ENCODE peak calls at places on chromosomes 16 and 17, in six cellular contexts. One of them, this sample, is unnamed.

GRCh38 chr17:45086865-45087495 is 25.9 kb downstream of the NMT1 start:
- DNase-seq in uterus: no peak
- DNase-seq in cardiac muscle cell: no peak
- DNase-seq in mucosa of descending colon: no peak
- DNase-seq in sigmoid colon: no peak
- DNase-seq in Peyer's patch: no peak
- DNase-seq in this sample: no peak

GRCh38 chr17:1487939-1488825 is 4.3 kb downstream of the MYO1C start:
- DNase-seq in uterus: peak
- DNase-seq in cardiac muscle cell: peak
- DNase-seq in mucosa of descending colon: peak
- DNase-seq in sigmoid colon: peak
- DNase-seq in Peyer's patch: peak
- DNase-seq in this sample: peak

GRCh38 chr17:59675231-59675630 is 32.0 kb downstream of the PTRH2 start:
- DNase-seq in uterus: no peak
- DNase-seq in cardiac muscle cell: no peak
- DNase-seq in mucosa of descending colon: no peak
- DNase-seq in sigmoid colon: no peak
- DNase-seq in Peyer's patch: no peak
- DNase-seq in this sample: no peak

GRCh38 chr17:40471856-40472732 is 28.8 kb downstream of the IGFBP4 start:
- DNase-seq in uterus: no peak
- DNase-seq in cardiac muscle cell: no peak
- DNase-seq in mucosa of descending colon: no peak
- DNase-seq in sigmoid colon: no peak
- DNase-seq in Peyer's patch: no peak
- DNase-seq in this sample: no peak

GRCh38 chr16:25108054-25108453 is 3.5 kb upstream of the LCMT1 start:
- DNase-seq in uterus: no peak
- DNase-seq in cardiac muscle cell: no peak
- DNase-seq in mucosa of descending colon: no peak
- DNase-seq in sigmoid colon: no peak
- DNase-seq in Peyer's patch: peak
- DNase-seq in this sample: no peak

GRCh38 chr17:37547986-37548385 is 58.3 kb downstream of the DUSP14 start:
- DNase-seq in uterus: no peak
- DNase-seq in cardiac muscle cell: peak
- DNase-seq in mucosa of descending colon: no peak
- DNase-seq in sigmoid colon: no peak
- DNase-seq in Peyer's patch: no peak
- DNase-seq in this sample: no peak

GRCh38 chr16:27776556-27776955 is 226.6 kb downstream of the KATNIP start:
- DNase-seq in uterus: no peak
- DNase-seq in cardiac muscle cell: no peak
- DNase-seq in mucosa of descending colon: no peak
- DNase-seq in sigmoid colon: no peak
- DNase-seq in Peyer's patch: no peak
- DNase-seq in this sample: no peak

GRCh38 chr17:29180051-29180787 is at the start of gene MYO18A:
- DNase-seq in uterus: peak
- DNase-seq in cardiac muscle cell: peak
- DNase-seq in mucosa of descending colon: peak
- DNase-seq in sigmoid colon: peak
- DNase-seq in Peyer's patch: peak
- DNase-seq in this sample: peak

GRCh38 chr16:58264961-58265479 is 29.8 kb downstream of the PRSS54 start:
- DNase-seq in uterus: no peak
- DNase-seq in cardiac muscle cell: no peak
- DNase-seq in mucosa of descending colon: no peak
- DNase-seq in sigmoid colon: no peak
- DNase-seq in Peyer's patch: no peak
- DNase-seq in this sample: no peak

GRCh38 chr16:57940382-57940966 is 30.5 kb downstream of the CNGB1 start:
- DNase-seq in uterus: no peak
- DNase-seq in cardiac muscle cell: no peak
- DNase-seq in mucosa of descending colon: no peak
- DNase-seq in sigmoid colon: no peak
- DNase-seq in Peyer's patch: no peak
- DNase-seq in this sample: no peak

GRCh38 chr16:87145181-87146176 is 171.7 kb downstream of the C16orf95 start:
- DNase-seq in uterus: no peak
- DNase-seq in cardiac muscle cell: no peak
- DNase-seq in mucosa of descending colon: no peak
- DNase-seq in sigmoid colon: no peak
- DNase-seq in Peyer's patch: no peak
- DNase-seq in this sample: peak

GRCh38 chr16:69929480-69929879 is 21.7 kb upstream of the CLEC18A start:
- DNase-seq in uterus: no peak
- DNase-seq in cardiac muscle cell: peak
- DNase-seq in mucosa of descending colon: no peak
- DNase-seq in sigmoid colon: no peak
- DNase-seq in Peyer's patch: no peak
- DNase-seq in this sample: no peak

GRCh38 chr17:37447641-37448040 is 41.0 kb downstream of the TADA2A start:
- DNase-seq in uterus: no peak
- DNase-seq in cardiac muscle cell: peak
- DNase-seq in mucosa of descending colon: no peak
- DNase-seq in sigmoid colon: no peak
- DNase-seq in Peyer's patch: no peak
- DNase-seq in this sample: no peak

GRCh38 chr17:40122944-40123810 is 1.4 kb downstream of the MSL1 start:
- DNase-seq in uterus: peak
- DNase-seq in cardiac muscle cell: peak
- DNase-seq in mucosa of descending colon: no peak
- DNase-seq in sigmoid colon: no peak
- DNase-seq in Peyer's patch: no peak
- DNase-seq in this sample: peak

GRCh38 chr16:65323655-65324237 is 201.9 kb upstream of the CDH11 start:
- DNase-seq in uterus: no peak
- DNase-seq in cardiac muscle cell: no peak
- DNase-seq in mucosa of descending colon: no peak
- DNase-seq in sigmoid colon: no peak
- DNase-seq in Peyer's patch: no peak
- DNase-seq in this sample: no peak

GRCh38 chr17:7558544-7559306 is at the start of gene TNFSF13:
- DNase-seq in uterus: no peak
- DNase-seq in cardiac muscle cell: no peak
- DNase-seq in mucosa of descending colon: peak
- DNase-seq in sigmoid colon: peak
- DNase-seq in Peyer's patch: peak
- DNase-seq in this sample: no peak

GRCh38 chr16:83994087-83994486 is 26.0 kb downstream of the NECAB2 start:
- DNase-seq in uterus: no peak
- DNase-seq in cardiac muscle cell: no peak
- DNase-seq in mucosa of descending colon: no peak
- DNase-seq in sigmoid colon: no peak
- DNase-seq in Peyer's patch: no peak
- DNase-seq in this sample: no peak

GRCh38 chr17:17693253-17693954 is 12.1 kb downstream of the RAI1 start:
- DNase-seq in uterus: peak
- DNase-seq in cardiac muscle cell: peak
- DNase-seq in mucosa of descending colon: peak
- DNase-seq in sigmoid colon: no peak
- DNase-seq in Peyer's patch: no peak
- DNase-seq in this sample: peak

GRCh38 chr16:27795992-27796614 is 246.2 kb downstream of the KATNIP start:
- DNase-seq in uterus: no peak
- DNase-seq in cardiac muscle cell: peak
- DNase-seq in mucosa of descending colon: no peak
- DNase-seq in sigmoid colon: no peak
- DNase-seq in Peyer's patch: no peak
- DNase-seq in this sample: no peak

GRCh38 chr16:58543685-58544084 is 28.4 kb downstream of the SETD6 start:
- DNase-seq in uterus: no peak
- DNase-seq in cardiac muscle cell: no peak
- DNase-seq in mucosa of descending colon: no peak
- DNase-seq in sigmoid colon: no peak
- DNase-seq in Peyer's patch: no peak
- DNase-seq in this sample: peak

GRCh38 chr17:79781012-79781665 is 3.2 kb downstream of the CBX2 start:
- DNase-seq in uterus: no peak
- DNase-seq in cardiac muscle cell: no peak
- DNase-seq in mucosa of descending colon: no peak
- DNase-seq in sigmoid colon: no peak
- DNase-seq in Peyer's patch: no peak
- DNase-seq in this sample: peak

DNA sequence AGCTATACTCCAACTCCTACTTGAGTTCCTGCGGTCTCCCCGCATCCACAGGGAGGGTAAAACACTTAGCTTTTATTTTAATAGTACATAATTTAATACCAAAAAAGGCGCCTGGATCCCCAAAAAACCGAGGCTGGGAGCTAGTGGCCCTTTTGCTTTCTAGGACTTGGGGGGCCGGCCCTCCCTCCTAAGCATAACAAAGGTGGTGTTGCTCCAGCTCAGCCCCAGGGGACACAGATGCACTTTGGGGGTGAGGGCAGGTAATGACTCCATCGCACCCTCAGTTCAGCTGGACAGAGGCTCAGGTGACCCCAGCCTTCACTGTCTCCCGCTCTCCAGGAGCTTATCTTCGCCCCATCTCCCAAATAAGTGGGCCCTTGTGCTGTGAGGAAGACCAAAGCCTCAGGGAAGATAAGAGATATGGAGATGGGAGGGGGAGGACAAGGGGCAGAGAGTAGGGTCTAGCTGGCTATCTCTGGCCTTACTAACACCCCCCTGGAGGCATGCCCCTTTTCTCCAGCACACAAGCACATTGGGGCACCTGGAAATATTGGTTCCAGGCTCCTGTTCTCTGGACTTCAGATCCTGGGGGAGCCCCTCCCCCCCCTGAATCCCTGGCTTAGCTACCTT is 2.8 kb upstream of the NHERF1 start:
- DNase-seq in uterus: no peak
- DNase-seq in cardiac muscle cell: no peak
- DNase-seq in mucosa of descending colon: peak
- DNase-seq in sigmoid colon: peak
- DNase-seq in Peyer's patch: no peak
- DNase-seq in this sample: peak
- H3K4me3 ChIP-seq in uterus: no peak
- H3K4me3 ChIP-seq in cardiac muscle cell: no peak
- H3K4me3 ChIP-seq in mucosa of descending colon: no peak
- H3K4me3 ChIP-seq in sigmoid colon: no peak
- H3K4me3 ChIP-seq in Peyer's patch: no peak
- H3K4me3 ChIP-seq in this sample: no peak

DNA sequence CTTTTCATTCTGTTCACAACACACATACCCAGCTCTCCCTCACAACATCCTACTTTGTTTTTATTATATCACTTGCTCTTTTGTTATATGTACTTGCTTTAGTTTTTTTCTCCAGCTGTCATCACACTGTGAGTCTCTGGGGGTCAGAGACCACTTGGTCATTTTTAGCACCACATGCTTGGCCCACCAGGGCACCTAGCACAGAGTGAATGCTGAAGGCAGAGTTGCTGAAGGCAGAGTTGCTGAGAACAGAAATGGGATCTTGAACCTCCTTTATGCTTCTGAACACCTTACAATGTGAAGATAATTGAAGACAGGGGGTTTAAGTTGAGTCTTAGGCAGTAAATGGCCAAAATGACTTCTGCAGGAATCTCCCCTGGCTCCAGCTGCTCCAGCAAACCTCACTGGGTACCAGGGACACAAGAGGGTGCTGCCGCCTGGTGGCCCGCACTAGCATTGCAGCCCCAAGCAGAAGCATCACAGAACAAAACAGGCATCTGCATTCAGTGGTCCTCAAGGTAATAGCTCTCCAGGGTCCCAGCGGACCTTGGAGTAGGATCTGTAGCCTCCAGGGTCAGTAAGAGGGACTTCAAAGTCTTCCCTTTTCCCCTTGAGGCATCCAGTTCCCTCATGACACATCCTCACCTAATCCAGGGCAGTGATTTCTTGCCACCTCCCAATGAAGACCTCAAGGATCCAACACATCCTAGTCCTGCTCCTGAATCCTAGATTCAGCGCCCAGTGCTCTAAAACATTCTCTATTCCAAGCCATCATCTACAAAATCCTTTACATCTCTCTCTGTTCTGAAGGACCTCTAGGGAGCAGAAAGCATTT is 1972.6 kb downstream of the TP53TG3F start:
- DNase-seq in uterus: no peak
- DNase-seq in cardiac muscle cell: no peak
- DNase-seq in mucosa of descending colon: no peak
- DNase-seq in sigmoid colon: no peak
- DNase-seq in Peyer's patch: no peak
- DNase-seq in this sample: no peak
- TF ChIP-seq CTCF in uterus: no peak
- TF ChIP-seq CTCF in cardiac muscle cell: no peak
- TF ChIP-seq CTCF in mucosa of descending colon: no peak
- TF ChIP-seq CTCF in sigmoid colon: no peak
- TF ChIP-seq CTCF in Peyer's patch: peak
- TF ChIP-seq CTCF in this sample: peak

GRCh38 chr17:48591435-48592077 is 1.5 kb upstream of the HOXB3 start:
- DNase-seq in uterus: no peak
- DNase-seq in cardiac muscle cell: no peak
- DNase-seq in mucosa of descending colon: no peak
- DNase-seq in sigmoid colon: no peak
- DNase-seq in Peyer's patch: no peak
- DNase-seq in this sample: no peak

GRCh38 chr17:48593126-48593829 is at the start of gene HOXB5:
- DNase-seq in uterus: no peak
- DNase-seq in cardiac muscle cell: peak
- DNase-seq in mucosa of descending colon: no peak
- DNase-seq in sigmoid colon: no peak
- DNase-seq in Peyer's patch: no peak
- DNase-seq in this sample: no peak

GRCh38 chr17:48592592-48592991 is 987 bp downstream of the HOXB5 start:
- DNase-seq in uterus: no peak
- DNase-seq in cardiac muscle cell: no peak
- DNase-seq in mucosa of descending colon: no peak
- DNase-seq in sigmoid colon: no peak
- DNase-seq in Peyer's patch: no peak
- DNase-seq in this sample: no peak

GRCh38 chr17:48590603-48591161 is 641 bp upstream of the HOXB3 start:
- DNase-seq in uterus: no peak
- DNase-seq in cardiac muscle cell: no peak
- DNase-seq in mucosa of descending colon: no peak
- DNase-seq in sigmoid colon: no peak
- DNase-seq in Peyer's patch: no peak
- DNase-seq in this sample: no peak

DNA sequence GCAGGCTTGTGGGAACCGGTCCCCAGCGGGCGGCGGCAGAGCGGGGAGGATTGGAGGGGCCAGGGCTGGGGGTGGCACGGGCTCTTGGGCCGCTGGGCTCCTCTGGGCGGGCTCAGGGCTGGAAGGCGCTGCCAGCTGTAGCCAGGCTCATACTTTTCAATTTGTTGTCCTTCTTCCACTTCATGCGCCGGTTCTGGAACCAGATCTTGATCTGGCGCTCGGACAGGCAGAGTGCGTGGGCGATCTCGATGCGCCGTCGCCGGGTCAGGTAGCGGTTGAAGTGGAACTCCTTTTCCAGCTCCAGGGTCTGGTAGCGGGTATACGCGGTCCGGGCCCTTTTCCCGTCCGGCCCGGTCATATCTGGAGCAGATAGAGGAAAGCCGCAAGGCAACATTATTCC is 1.5 kb downstream of the HOXB5 start:
- DNase-seq in uterus: no peak
- DNase-seq in cardiac muscle cell: no peak
- DNase-seq in mucosa of descending colon: no peak
- DNase-seq in sigmoid colon: no peak
- DNase-seq in Peyer's patch: no peak
- DNase-seq in this sample: peak
- H3K4me3 ChIP-seq in uterus: no peak
- H3K4me3 ChIP-seq in cardiac muscle cell: no peak
- H3K4me3 ChIP-seq in mucosa of descending colon: no peak
- H3K4me3 ChIP-seq in sigmoid colon: peak
- H3K4me3 ChIP-seq in Peyer's patch: peak
- H3K4me3 ChIP-seq in this sample: peak

GRCh38 chr16:15950167-15950854 is 895 bp downstream of the ABCC1 start:
- DNase-seq in uterus: peak
- DNase-seq in cardiac muscle cell: peak
- DNase-seq in mucosa of descending colon: peak
- DNase-seq in sigmoid colon: peak
- DNase-seq in Peyer's patch: peak
- DNase-seq in this sample: peak
- TF ChIP-seq CTCF in uterus: no peak
- TF ChIP-seq CTCF in cardiac muscle cell: no peak
- TF ChIP-seq CTCF in mucosa of descending colon: no peak
- TF ChIP-seq CTCF in sigmoid colon: no peak
- TF ChIP-seq CTCF in Peyer's patch: no peak
- TF ChIP-seq CTCF in this sample: no peak